ENCODE peak calls at places on chromosome 15, in five cellular contexts. M is NCI-H1105 treated with DMSO at 0.1 percent for 48 hours, E is GM06990, Z is cardiac fibroblast, B is T-cell. L is an unnamed sample.

GRCh38 chr15:91655891-91656290 is 197.6 kb upstream of the SLCO3A1 start:
- DNase-seq in M (no peak), E (no peak), Z (no peak), B (peak; percentile 11), L (no peak)

GRCh38 chr15:41683955-41684354 is 23.8 kb downstream of the MGA start:
- DNase-seq in M (no peak), E (no peak), Z (no peak), B (no peak), L (no peak)

GRCh38 chr15:82647835-82648256 is 683 bp upstream of the CPEB1 start:
- DNase-seq in M (no peak), E (peak; percentile 78), Z (no peak), B (peak; percentile 38), L (no peak)

GRCh38 chr15:58360421-58361090 is 71.2 kb upstream of the LIPC start:
- DNase-seq in M (no peak), E (no peak), Z (no peak), B (no peak), L (no peak)

GRCh38 chr15:27763514-27763913 is 335.6 kb downstream of the OCA2 start:
- DNase-seq in M (no peak), E (no peak), Z (no peak), B (no peak), L (no peak)

GRCh38 chr15:81029416-81030367 is 29.0 kb downstream of the TLNRD1 start:
- DNase-seq in M (no peak), E (no peak), Z (peak; percentile 39), B (no peak), L (no peak)

GRCh38 chr15:66080791-66081475 is 172.6 kb downstream of the MEGF11 start:
- DNase-seq in M (no peak), E (no peak), Z (peak; percentile 58), B (no peak), L (peak; percentile 49)

GRCh38 chr15:34644061-34644460 is 60.6 kb upstream of the GOLGA8B start:
- DNase-seq in M (no peak), E (no peak), Z (peak; percentile 52), B (no peak), L (peak; percentile 38)

GRCh38 chr15:84982301-84982920 is 755 bp downstream of the PDE8A start:
- DNase-seq in M (peak; percentile 1), E (peak; percentile 62), Z (peak; percentile 38), B (peak; percentile 58), L (peak; percentile 33)